ENCODE peak calls at places on chromosomes 7 and 10, in nine cellular contexts. K, H, M, Q, U, C, W, R and S are unnamed samples.

GRCh38 chr10:114420811-114421485 is 16.6 kb upstream of the AFAP1L2 start:
- DNase-seq in M (no peak), Q (no peak), R (no peak), C (no peak), W (no peak), H (no peak), U (no peak), K (no peak), S (no peak)

GRCh38 chr7:98174334-98175259 is 36.6 kb upstream of the BHLHA15 start:
- DNase-seq in M (no peak), K (no peak), U (no peak), Q (no peak), W (peak), H (no peak), C (no peak), R (peak), S (peak)

GRCh38 chr10:69438531-69439349 is 12.5 kb upstream of the TSPAN15 start:
- DNase-seq in U (peak), K (peak), W (no peak), H (peak), Q (no peak), M (no peak), R (no peak), C (no peak), S (peak)

GRCh38 chr10:44947356-44948152 is 12.0 kb upstream of the RASSF4 start:
- DNase-seq in M (no peak), Q (no peak), W (no peak), K (no peak), H (no peak), C (no peak), R (no peak), U (peak), S (no peak)

GRCh38 chr7:78099715-78100477 is 301.3 kb downstream of the PHTF2 start:
- DNase-seq in H (peak), Q (no peak), W (no peak), R (no peak), M (no peak), U (no peak), C (no peak), K (no peak), S (no peak)

GRCh38 chr7:66741-67140 is 125.6 kb upstream of the FAM20C start:
- DNase-seq in C (peak), Q (peak), H (no peak), M (no peak), W (no peak), R (no peak), K (no peak), U (no peak), S (no peak)

GRCh38 chr7:1078985-1079384 is 8.9 kb upstream of the GPER1 start:
- DNase-seq in M (peak), H (no peak), U (no peak), C (no peak), Q (no peak), K (no peak), R (no peak), W (no peak), S (no peak)

GRCh38 chr7:146401939-146402338 is 285.3 kb downstream of the CNTNAP2 start:
- DNase-seq in C (no peak), K (no peak), H (no peak), U (no peak), W (no peak), Q (no peak), M (no peak), R (no peak), S (no peak)

GRCh38 chr10:92222603-92223275 is 68.1 kb downstream of the CPEB3 start:
- DNase-seq in C (no peak), K (peak), U (no peak), M (no peak), H (peak), R (no peak), Q (no peak), W (no peak), S (no peak)

GRCh38 chr10:1706711-1707110 is 30.6 kb downstream of the ADARB2 start:
- DNase-seq in H (no peak), K (no peak), U (no peak), R (no peak), C (no peak), W (no peak), Q (no peak), M (no peak), S (no peak)

GRCh38 chr10:93461807-93462178 is 20.3 kb downstream of the MYOF start:
- DNase-seq in H (peak), U (peak), C (no peak), R (no peak), W (no peak), M (no peak), Q (no peak), K (no peak), S (no peak)

GRCh38 chr7:141701489-141702046 is 398 bp downstream of the DENND11 start:
- DNase-seq in H (no peak), R (peak), Q (no peak), M (no peak), W (no peak), K (peak), U (peak), C (peak), S (peak)
- TF ChIP-seq POLR2A in H (no peak), R (no peak), Q (no peak), M (no peak), W (no peak), K (no peak), U (no peak), C (no peak), S (no peak)

DNA sequence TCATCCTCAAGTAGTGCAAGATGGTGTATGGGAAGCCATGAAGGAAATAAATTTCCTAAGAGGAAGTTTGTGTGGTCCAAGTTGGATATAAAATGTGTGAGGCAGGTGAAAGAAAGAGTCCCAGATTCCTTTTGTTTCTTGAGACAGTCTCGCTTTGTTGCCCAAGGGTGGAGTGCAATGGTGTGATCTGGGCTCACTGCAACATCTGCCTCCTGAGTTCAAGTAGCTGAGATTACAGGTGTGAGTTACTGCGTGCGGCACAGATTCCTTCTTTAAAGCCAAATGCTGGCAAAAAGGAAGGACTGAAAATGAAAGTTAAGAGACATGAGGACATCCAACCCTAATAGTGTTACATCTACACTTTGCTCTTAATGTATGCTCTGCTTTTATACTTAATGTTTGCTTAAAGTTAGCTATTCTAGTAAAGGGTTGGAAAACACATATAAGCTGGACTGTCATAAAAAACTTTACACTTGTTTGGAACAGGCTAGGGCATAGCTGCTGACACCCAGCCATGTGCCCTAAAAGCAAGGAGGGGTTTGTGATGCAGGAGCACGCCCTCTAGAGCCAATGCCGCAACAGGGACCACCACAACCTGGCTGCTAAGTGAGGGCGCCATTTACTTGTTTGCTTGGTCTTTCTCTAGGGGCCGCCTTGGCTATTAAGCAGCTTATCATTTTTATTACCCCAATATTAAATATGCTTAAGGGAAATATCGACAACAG is 34.5 kb downstream of the CLEC2L start:
- DNase-seq in U (no peak), C (no peak), Q (no peak), K (no peak), H (no peak), R (no peak), W (no peak), M (no peak), S (no peak)
- TF ChIP-seq CTCF in U (peak), C (no peak), Q (no peak), K (no peak), H (peak), R (no peak), W (no peak), M (peak), S (no peak)

GRCh38 chr7:48126037-48126436 is 37.0 kb downstream of the UPP1 start:
- DNase-seq in U (no peak), Q (no peak), W (no peak), H (no peak), R (no peak), K (no peak), C (no peak), M (no peak), S (no peak)
- TF ChIP-seq POLR2A in U (no peak), Q (no peak), W (no peak), H (no peak), R (no peak), K (no peak), C (no peak), M (no peak), S (no peak)

GRCh38 chr10:77972148-77972547 is 45.6 kb upstream of the DLG5 start:
- DNase-seq in C (no peak), R (no peak), W (no peak), M (no peak), U (no peak), K (no peak), H (no peak), Q (no peak), S (no peak)

GRCh38 chr10:77977016-77977415 is 50.5 kb upstream of the DLG5 start:
- DNase-seq in M (no peak), U (no peak), W (no peak), C (no peak), R (no peak), K (no peak), Q (no peak), H (no peak), S (no peak)

GRCh38 chr10:77975086-77975666 is 48.6 kb upstream of the DLG5 start:
- DNase-seq in M (peak), W (no peak), K (no peak), Q (no peak), C (no peak), H (no peak), U (no peak), R (no peak), S (no peak)

GRCh38 chr10:77973276-77973675 is 46.7 kb upstream of the DLG5 start:
- DNase-seq in C (no peak), R (no peak), M (no peak), W (no peak), U (no peak), Q (no peak), H (no peak), K (no peak), S (no peak)

GRCh38 chr10:77974396-77975074 is 48.0 kb upstream of the DLG5 start:
- DNase-seq in U (peak), Q (no peak), C (no peak), H (peak), M (peak), K (peak), W (no peak), R (peak), S (peak)
- TF ChIP-seq CTCF in U (peak), Q (no peak), C (no peak), H (peak), M (peak), K (peak), W (no peak), R (no peak), S (peak)

GRCh38 chr10:71727429-71728217 is 8.0 kb upstream of the C10orf105 start:
- DNase-seq in C (peak), Q (no peak), H (no peak), W (peak), K (no peak), R (peak), M (peak), U (peak), S (peak)
- TF ChIP-seq POLR2A in C (no peak), Q (no peak), H (no peak), W (no peak), K (no peak), R (no peak), M (no peak), U (no peak), S (no peak)

GRCh38 chr7:28048694-28049093 is 131.9 kb downstream of the JAZF1 start:
- DNase-seq in M (no peak), H (no peak), K (no peak), Q (no peak), W (no peak), U (no peak), R (no peak), C (no peak), S (no peak)
- TF ChIP-seq CTCF in M (no peak), H (no peak), K (no peak), Q (no peak), W (no peak), U (no peak), R (no peak), C (no peak), S (no peak)

DNA sequence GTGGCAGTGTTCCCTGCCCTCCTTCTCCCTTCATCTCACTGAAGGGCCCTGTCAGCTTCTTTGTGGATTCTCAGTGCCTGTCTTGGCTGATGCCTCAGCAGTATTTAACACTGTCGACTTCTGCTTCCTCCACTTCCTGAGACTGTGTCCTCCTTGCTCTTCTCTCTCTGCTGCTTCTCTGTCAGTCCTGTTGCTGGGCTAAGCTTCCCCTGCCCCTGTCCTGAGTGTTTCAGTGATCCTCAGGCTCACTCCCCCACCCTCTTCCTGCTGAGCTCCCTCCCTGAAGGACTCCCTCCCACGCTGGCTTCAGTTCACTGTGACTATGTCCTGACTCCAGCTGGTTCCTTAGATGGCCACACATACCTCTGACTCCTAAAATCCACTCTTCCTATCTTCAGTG is 64.9 kb downstream of the CREM start:
- DNase-seq in M (no peak), C (no peak), K (no peak), R (peak), Q (no peak), H (peak), W (peak), U (peak), S (no peak)
- TF ChIP-seq POLR2A in M (no peak), C (no peak), K (no peak), R (no peak), Q (no peak), H (no peak), W (no peak), U (no peak), S (no peak)

DNA sequence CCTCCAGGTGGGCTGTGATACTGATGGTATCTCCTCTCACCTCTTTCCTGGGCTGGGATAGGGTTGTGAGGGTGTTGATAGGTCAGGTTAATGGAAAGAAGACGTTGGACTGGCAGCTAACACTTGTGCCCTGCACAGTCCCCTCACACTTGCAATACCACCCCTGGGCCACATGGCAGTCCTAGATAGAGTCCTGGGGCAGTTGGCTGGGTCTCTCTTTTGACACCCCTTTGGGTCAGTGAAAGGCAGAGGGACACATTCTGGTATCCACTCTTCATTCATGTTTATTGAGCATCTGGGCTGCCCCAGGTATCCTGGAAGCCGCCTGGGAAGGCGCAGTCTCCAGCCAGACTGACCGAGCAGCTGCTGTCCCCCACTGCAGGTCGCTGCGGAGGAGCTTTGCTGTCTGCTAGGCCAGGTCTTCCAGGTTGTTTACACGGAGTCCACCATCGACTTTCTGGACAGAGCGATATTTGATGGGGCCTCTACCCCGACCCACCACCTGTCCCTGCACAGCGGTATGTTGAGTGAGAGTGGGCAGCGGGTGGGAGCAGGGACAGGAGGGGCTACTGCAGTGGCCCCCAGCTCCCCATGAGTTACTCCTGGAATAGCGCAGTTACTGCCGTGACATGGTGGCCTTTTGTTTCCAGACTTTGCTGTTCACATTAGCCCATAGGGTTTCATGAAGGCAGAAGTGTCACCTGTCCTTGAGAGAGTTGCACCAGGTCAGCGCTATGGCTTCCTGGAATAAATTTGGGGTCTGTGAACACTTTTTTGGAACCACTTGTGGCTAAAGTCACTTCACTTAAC is 19.1 kb downstream of the NACAD start:
- DNase-seq in W (no peak), U (no peak), Q (peak), M (no peak), H (no peak), K (peak), R (no peak), C (no peak), S (no peak)
- TF ChIP-seq CTCF in W (no peak), U (no peak), Q (no peak), M (no peak), H (no peak), K (no peak), R (no peak), C (no peak), S (no peak)